ENCODE peak calls at places on chromosomes 11 and 22, in five cellular contexts. One of them, this sample, is unnamed.

GRCh38 chr11:61826930-61827572 is 1.0 kb upstream of the FADS2 start:
- DNase-seq in Peyer's patch: no peak
- DNase-seq in stomach: no peak
- DNase-seq in heart left ventricle: peak; percentile 62
- DNase-seq in uterus: no peak
- DNase-seq in this sample: no peak

GRCh38 chr11:96303067-96303466 is 39.9 kb downstream of the MAML2 start:
- DNase-seq in Peyer's patch: no peak
- DNase-seq in stomach: no peak
- DNase-seq in heart left ventricle: no peak
- DNase-seq in uterus: no peak
- DNase-seq in this sample: no peak

GRCh38 chr11:12162652-12163051 is 52.3 kb downstream of the MICAL2 start:
- DNase-seq in Peyer's patch: no peak
- DNase-seq in stomach: no peak
- DNase-seq in heart left ventricle: no peak
- DNase-seq in uterus: no peak
- DNase-seq in this sample: no peak

GRCh38 chr22:38943181-38943580 is 14.2 kb upstream of the APOBEC3A start:
- DNase-seq in Peyer's patch: no peak
- DNase-seq in stomach: peak; percentile 17
- DNase-seq in heart left ventricle: no peak
- DNase-seq in uterus: no peak
- DNase-seq in this sample: no peak

GRCh38 chr11:18669211-18669593 is 29.4 kb upstream of the TMEM86A start:
- DNase-seq in Peyer's patch: no peak
- DNase-seq in stomach: no peak
- DNase-seq in heart left ventricle: no peak
- DNase-seq in uterus: no peak
- DNase-seq in this sample: no peak

GRCh38 chr22:39353346-39353745 is 3.6 kb downstream of the SYNGR1 start:
- DNase-seq in Peyer's patch: no peak
- DNase-seq in stomach: no peak
- DNase-seq in heart left ventricle: no peak
- DNase-seq in uterus: no peak
- DNase-seq in this sample: no peak

GRCh38 chr11:110198031-110198729 is 98.2 kb downstream of the RDX start:
- DNase-seq in Peyer's patch: no peak
- DNase-seq in stomach: no peak
- DNase-seq in heart left ventricle: no peak
- DNase-seq in uterus: no peak
- DNase-seq in this sample: no peak

GRCh38 chr11:112961146-112961668 is at the start of gene NCAM1:
- DNase-seq in Peyer's patch: peak; percentile 52
- DNase-seq in stomach: peak; percentile 67
- DNase-seq in heart left ventricle: peak; percentile 92
- DNase-seq in uterus: peak; percentile 87
- DNase-seq in this sample: peak; percentile 20

GRCh38 chr11:68825603-68826002 is 16.1 kb downstream of the CPT1A start:
- DNase-seq in Peyer's patch: peak; percentile 80
- DNase-seq in stomach: peak; percentile 74
- DNase-seq in heart left ventricle: no peak
- DNase-seq in uterus: no peak
- DNase-seq in this sample: no peak

GRCh38 chr11:28350216-28350615 is 242.0 kb downstream of the METTL15 start:
- DNase-seq in Peyer's patch: no peak
- DNase-seq in stomach: no peak
- DNase-seq in heart left ventricle: no peak
- DNase-seq in uterus: no peak
- DNase-seq in this sample: no peak

GRCh38 chr11:93403930-93404329 is 73.4 kb downstream of the DEUP1 start:
- DNase-seq in Peyer's patch: no peak
- DNase-seq in stomach: no peak
- DNase-seq in heart left ventricle: no peak
- DNase-seq in uterus: no peak
- DNase-seq in this sample: no peak

GRCh38 chr11:15976433-15977045 is 379.8 kb downstream of the SOX6 start:
- DNase-seq in Peyer's patch: no peak
- DNase-seq in stomach: no peak
- DNase-seq in heart left ventricle: no peak
- DNase-seq in uterus: no peak
- DNase-seq in this sample: no peak

GRCh38 chr11:2377511-2378443 is 667 bp downstream of the CD81 start:
- DNase-seq in Peyer's patch: peak; percentile 71
- DNase-seq in stomach: peak; percentile 69
- DNase-seq in heart left ventricle: peak; percentile 79
- DNase-seq in uterus: peak; percentile 78
- DNase-seq in this sample: peak; percentile 62

GRCh38 chr22:31818481-31819392 is 64.9 kb downstream of the DEPDC5 start:
- DNase-seq in Peyer's patch: no peak
- DNase-seq in stomach: no peak
- DNase-seq in heart left ventricle: no peak
- DNase-seq in uterus: no peak
- DNase-seq in this sample: no peak

GRCh38 chr11:76763573-76764348 is 19.4 kb upstream of the TSKU start:
- DNase-seq in Peyer's patch: no peak
- DNase-seq in stomach: no peak
- DNase-seq in heart left ventricle: peak; percentile 73
- DNase-seq in uterus: no peak
- DNase-seq in this sample: no peak

GRCh38 chr11:61069427-61069826 is 32.9 kb upstream of the CD5 start:
- DNase-seq in Peyer's patch: no peak
- DNase-seq in stomach: no peak
- DNase-seq in heart left ventricle: no peak
- DNase-seq in uterus: no peak
- DNase-seq in this sample: no peak

GRCh38 chr11:102615077-102615893 is 9.8 kb downstream of the MMP20 start:
- DNase-seq in Peyer's patch: no peak
- DNase-seq in stomach: no peak
- DNase-seq in heart left ventricle: no peak
- DNase-seq in uterus: no peak
- DNase-seq in this sample: no peak

GRCh38 chr22:23192133-23192532 is 11.8 kb downstream of the BCR start:
- DNase-seq in Peyer's patch: no peak
- DNase-seq in stomach: peak; percentile 77
- DNase-seq in heart left ventricle: peak; percentile 38
- DNase-seq in uterus: no peak
- DNase-seq in this sample: no peak

GRCh38 chr11:6249822-6250555 is 9.6 kb upstream of the CCKBR start:
- DNase-seq in Peyer's patch: no peak
- DNase-seq in stomach: peak; percentile 93
- DNase-seq in heart left ventricle: peak; percentile 81
- DNase-seq in uterus: peak; percentile 85
- DNase-seq in this sample: peak; percentile 86

GRCh38 chr11:34275486-34275885 is 82.3 kb downstream of the ABTB2 start:
- DNase-seq in Peyer's patch: no peak
- DNase-seq in stomach: no peak
- DNase-seq in heart left ventricle: no peak
- DNase-seq in uterus: no peak
- DNase-seq in this sample: no peak

GRCh38 chr22:28137036-28137435 is 218.0 kb upstream of the PITPNB start:
- DNase-seq in Peyer's patch: no peak
- DNase-seq in stomach: no peak
- DNase-seq in heart left ventricle: no peak
- DNase-seq in uterus: no peak
- DNase-seq in this sample: no peak

GRCh38 chr11:47731466-47731865 is 16.3 kb upstream of the AGBL2 start:
- DNase-seq in Peyer's patch: no peak
- DNase-seq in stomach: no peak
- DNase-seq in heart left ventricle: no peak
- DNase-seq in uterus: no peak
- DNase-seq in this sample: no peak

GRCh38 chr22:31556627-31557203 is 60.4 kb downstream of the SFI1 start:
- DNase-seq in Peyer's patch: no peak
- DNase-seq in stomach: no peak
- DNase-seq in heart left ventricle: no peak
- DNase-seq in uterus: no peak
- DNase-seq in this sample: peak; percentile 7

GRCh38 chr22:48663297-48663696 is 1164.4 kb downstream of the BRD1 start:
- DNase-seq in Peyer's patch: no peak
- DNase-seq in stomach: no peak
- DNase-seq in heart left ventricle: peak; percentile 5
- DNase-seq in uterus: no peak
- DNase-seq in this sample: no peak

GRCh38 chr22:24697671-24698082 is 76.8 kb downstream of the PIWIL3 start:
- DNase-seq in Peyer's patch: peak; percentile 69
- DNase-seq in stomach: peak; percentile 79
- DNase-seq in heart left ventricle: peak; percentile 64
- DNase-seq in uterus: no peak
- DNase-seq in this sample: no peak

GRCh38 chr11:65454696-65455456 is 32.3 kb downstream of the NEAT1 start:
- DNase-seq in Peyer's patch: peak; percentile 93
- DNase-seq in stomach: peak; percentile 92
- DNase-seq in heart left ventricle: peak; percentile 94
- DNase-seq in uterus: peak; percentile 94
- DNase-seq in this sample: no peak
- TF ChIP-seq POLR2A in Peyer's patch: peak; percentile 78
- TF ChIP-seq POLR2A in stomach: no peak
- TF ChIP-seq POLR2A in heart left ventricle: peak; percentile 79
- TF ChIP-seq POLR2A in uterus: peak; percentile 96
- TF ChIP-seq POLR2A in this sample: peak; percentile 63

DNA sequence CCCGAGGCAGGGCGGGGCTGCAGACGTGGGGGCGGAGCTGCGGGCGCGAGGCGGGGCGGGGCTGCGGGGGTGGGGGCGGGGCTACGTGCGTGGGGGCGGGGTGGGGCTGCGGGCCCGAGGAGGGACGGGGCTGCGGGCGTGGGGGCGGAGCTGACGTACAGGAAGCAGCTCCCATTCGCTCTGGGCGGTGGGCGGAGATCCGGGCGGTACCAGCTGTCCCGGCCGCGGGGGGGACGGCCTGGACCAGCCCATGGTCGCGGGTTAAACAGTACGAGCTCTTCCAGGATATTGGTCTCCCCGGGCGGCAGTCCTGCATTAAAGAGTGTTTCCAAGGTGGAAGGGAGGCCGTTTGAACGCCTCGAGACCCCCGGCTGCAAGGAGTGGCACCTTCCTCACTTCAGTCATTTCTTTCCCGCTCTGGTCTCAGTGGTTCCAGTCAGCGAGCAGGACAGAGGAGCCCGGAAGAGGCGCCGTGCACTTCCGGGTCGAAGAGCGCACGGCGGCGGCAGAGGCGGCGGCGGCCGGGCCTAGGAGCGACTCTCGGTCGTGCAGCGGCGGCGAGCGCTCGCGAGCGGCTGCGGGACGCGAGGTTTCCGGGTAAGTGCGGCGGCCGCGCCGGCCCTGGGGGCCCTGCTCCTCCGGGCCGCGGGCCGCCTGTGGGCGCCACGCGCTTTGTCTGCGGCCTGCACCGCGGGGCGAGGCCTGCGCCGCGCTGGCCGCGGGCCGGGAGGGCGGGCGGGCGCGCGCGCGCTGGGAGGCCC is at the start of gene PHRF1:
- DNase-seq in Peyer's patch: peak; percentile 98
- DNase-seq in stomach: peak; percentile 97
- DNase-seq in heart left ventricle: peak; percentile 97
- DNase-seq in uterus: peak; percentile 92
- DNase-seq in this sample: peak; percentile 99
- TF ChIP-seq POLR2A in Peyer's patch: peak; percentile 72
- TF ChIP-seq POLR2A in stomach: no peak
- TF ChIP-seq POLR2A in heart left ventricle: no peak
- TF ChIP-seq POLR2A in uterus: no peak
- TF ChIP-seq POLR2A in this sample: peak; percentile 75

GRCh38 chr11:57475671-57476222 is 15.4 kb downstream of the RTN4RL2 start:
- DNase-seq in Peyer's patch: no peak
- DNase-seq in stomach: no peak
- DNase-seq in heart left ventricle: no peak
- DNase-seq in uterus: no peak
- DNase-seq in this sample: no peak

GRCh38 chr11:57477507-57478189 is 17.3 kb downstream of the RTN4RL2 start:
- DNase-seq in Peyer's patch: no peak
- DNase-seq in stomach: peak; percentile 86
- DNase-seq in heart left ventricle: no peak
- DNase-seq in uterus: no peak
- DNase-seq in this sample: no peak

GRCh38 chr11:57475191-57475590 is 14.9 kb downstream of the RTN4RL2 start:
- DNase-seq in Peyer's patch: no peak
- DNase-seq in stomach: no peak
- DNase-seq in heart left ventricle: no peak
- DNase-seq in uterus: no peak
- DNase-seq in this sample: no peak

GRCh38 chr11:57476883-57477506 is 16.7 kb downstream of the RTN4RL2 start:
- DNase-seq in Peyer's patch: no peak
- DNase-seq in stomach: peak; percentile 68
- DNase-seq in heart left ventricle: peak; percentile 60
- DNase-seq in uterus: no peak
- DNase-seq in this sample: no peak

DNA sequence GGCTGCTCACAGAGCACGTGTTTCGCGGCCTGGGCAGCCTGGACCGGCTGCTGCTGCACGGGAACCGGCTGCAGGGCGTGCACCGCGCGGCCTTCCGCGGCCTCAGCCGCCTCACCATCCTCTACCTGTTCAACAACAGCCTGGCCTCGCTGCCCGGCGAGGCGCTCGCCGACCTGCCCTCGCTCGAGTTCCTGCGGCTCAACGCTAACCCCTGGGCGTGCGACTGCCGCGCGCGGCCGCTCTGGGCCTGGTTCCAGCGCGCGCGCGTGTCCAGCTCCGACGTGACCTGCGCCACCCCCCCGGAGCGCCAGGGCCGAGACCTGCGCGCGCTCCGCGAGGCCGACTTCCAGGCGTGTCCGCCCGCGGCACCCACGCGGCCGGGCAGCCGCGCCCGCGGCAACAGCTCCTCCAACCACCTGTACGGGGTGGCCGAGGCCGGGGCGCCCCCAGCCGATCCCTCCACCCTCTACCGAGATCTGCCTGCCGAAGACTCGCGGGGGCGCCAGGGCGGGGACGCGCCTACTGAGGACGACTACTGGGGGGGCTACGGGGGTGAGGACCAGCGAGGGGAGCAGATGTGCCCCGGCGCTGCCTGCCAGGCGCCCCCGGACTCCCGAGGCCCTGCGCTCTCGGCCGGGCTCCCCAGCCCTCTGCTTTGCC is 16.0 kb downstream of the RTN4RL2 start:
- DNase-seq in Peyer's patch: no peak
- DNase-seq in stomach: peak; percentile 65
- DNase-seq in heart left ventricle: peak; percentile 74
- DNase-seq in uterus: peak; percentile 60
- DNase-seq in this sample: no peak
- TF ChIP-seq POLR2A in Peyer's patch: no peak
- TF ChIP-seq POLR2A in stomach: no peak
- TF ChIP-seq POLR2A in heart left ventricle: no peak
- TF ChIP-seq POLR2A in uterus: no peak
- TF ChIP-seq POLR2A in this sample: no peak

GRCh38 chr22:17796695-17797094 is 22.4 kb upstream of the BID start:
- DNase-seq in Peyer's patch: no peak
- DNase-seq in stomach: no peak
- DNase-seq in heart left ventricle: no peak
- DNase-seq in uterus: no peak
- DNase-seq in this sample: no peak

GRCh38 chr22:17795143-17795542 is 20.9 kb upstream of the BID start:
- DNase-seq in Peyer's patch: no peak
- DNase-seq in stomach: no peak
- DNase-seq in heart left ventricle: no peak
- DNase-seq in uterus: no peak
- DNase-seq in this sample: no peak

GRCh38 chr22:17797721-17798559 is 23.7 kb upstream of the BID start:
- DNase-seq in Peyer's patch: no peak
- DNase-seq in stomach: no peak
- DNase-seq in heart left ventricle: no peak
- DNase-seq in uterus: no peak
- DNase-seq in this sample: no peak

GRCh38 chr22:17794726-17795125 is 20.5 kb upstream of the BID start:
- DNase-seq in Peyer's patch: no peak
- DNase-seq in stomach: no peak
- DNase-seq in heart left ventricle: no peak
- DNase-seq in uterus: no peak
- DNase-seq in this sample: no peak

GRCh38 chr22:17795661-17796548 is 21.6 kb upstream of the BID start:
- DNase-seq in Peyer's patch: no peak
- DNase-seq in stomach: no peak
- DNase-seq in heart left ventricle: no peak
- DNase-seq in uterus: no peak
- DNase-seq in this sample: no peak
- TF ChIP-seq POLR2A in Peyer's patch: no peak
- TF ChIP-seq POLR2A in stomach: no peak
- TF ChIP-seq POLR2A in heart left ventricle: no peak
- TF ChIP-seq POLR2A in uterus: no peak
- TF ChIP-seq POLR2A in this sample: no peak